ENCODE peak calls at places on chromosomes 2 and 18, in ten cellular contexts. Z, X, C, M, H, F, B, L, P and K are unnamed samples. For H3K4me1, the result is how much of the 10 kb centered on the place peaks cover.

GRCh38 chr18:48326901-48327675 is 82.1 kb downstream of the ZBTB7C start:
- DNase-seq in F (no peak), C (peak), H (no peak), M (no peak), X (peak), Z (no peak), P (peak), L (no peak), B (no peak), K (no peak)

GRCh38 chr2:88892788-88893187 is 201.3 kb downstream of the RPIA start:
- DNase-seq in Z (no peak), L (no peak), M (no peak), B (no peak), P (no peak), X (no peak), F (no peak), C (no peak), H (no peak), K (no peak)

GRCh38 chr2:105544591-105545377 is 145.9 kb upstream of the FHL2 start:
- DNase-seq in M (no peak), H (no peak), X (no peak), L (no peak), P (no peak), F (no peak), C (no peak), Z (no peak), B (no peak), K (no peak)

GRCh38 chr18:80223581-80224148 is 23.6 kb downstream of the PARD6G start:
- DNase-seq in H (no peak), C (no peak), F (no peak), M (no peak), P (no peak), L (no peak), B (no peak), X (no peak), Z (no peak), K (no peak)

GRCh38 chr2:111659361-111660281 is 224.4 kb downstream of the ANAPC1 start:
- DNase-seq in L (peak), Z (peak), H (peak), X (peak), C (peak), M (peak), P (peak), F (no peak), B (no peak), K (peak)

GRCh38 chr2:178484245-178485041 is 4.2 kb downstream of the PLEKHA3 start:
- DNase-seq in X (peak), H (peak), C (peak), B (no peak), P (peak), F (no peak), L (no peak), M (peak), Z (no peak), K (no peak)

GRCh38 chr2:10481055-10481665 is 33.0 kb upstream of the ODC1 start:
- DNase-seq in C (no peak), P (no peak), B (no peak), M (no peak), H (no peak), X (no peak), Z (no peak), L (no peak), F (no peak), K (no peak)

GRCh38 chr2:68970566-68970965 is 3.9 kb upstream of the GKN1 start:
- DNase-seq in Z (no peak), L (no peak), H (no peak), X (no peak), P (no peak), C (no peak), F (no peak), M (no peak), B (no peak), K (no peak)

GRCh38 chr18:37535968-37536367 is 29.6 kb downstream of the CELF4 start:
- DNase-seq in H (no peak), B (no peak), Z (no peak), F (no peak), P (no peak), X (peak), C (no peak), M (no peak), L (no peak), K (no peak)

GRCh38 chr18:45173799-45174519 is 441.3 kb upstream of the SLC14A2 start:
- DNase-seq in Z (no peak), H (no peak), M (no peak), P (no peak), B (no peak), L (no peak), C (no peak), F (no peak), X (no peak), K (no peak)

GRCh38 chr2:207416111-207416510 is 113.7 kb upstream of the CREB1 start:
- DNase-seq in H (no peak), X (peak), L (no peak), B (no peak), Z (no peak), P (no peak), M (no peak), C (peak), F (no peak), K (no peak)

GRCh38 chr2:216714412-216714775 is 19.0 kb upstream of the IGFBP5 start:
- DNase-seq in L (no peak), B (no peak), Z (no peak), P (peak), F (no peak), M (no peak), C (no peak), X (peak), H (no peak), K (no peak)

GRCh38 chr2:2735041-2735440 is 404.0 kb upstream of the MYT1L start:
- DNase-seq in H (no peak), L (no peak), F (no peak), X (no peak), C (no peak), P (no peak), M (no peak), B (no peak), Z (no peak), K (no peak)

GRCh38 chr18:58640428-58640805 is 11.5 kb upstream of the ALPK2 start:
- DNase-seq in M (no peak), Z (no peak), P (no peak), H (no peak), B (no peak), F (no peak), C (no peak), L (no peak), X (no peak), K (no peak)
- H3K4me1 ChIP-seq in M (under half), Z (under half), P (under half), H (under half), B (under half), F (under half), C (under half), L (half or more), X (under half), K (under half)

DNA sequence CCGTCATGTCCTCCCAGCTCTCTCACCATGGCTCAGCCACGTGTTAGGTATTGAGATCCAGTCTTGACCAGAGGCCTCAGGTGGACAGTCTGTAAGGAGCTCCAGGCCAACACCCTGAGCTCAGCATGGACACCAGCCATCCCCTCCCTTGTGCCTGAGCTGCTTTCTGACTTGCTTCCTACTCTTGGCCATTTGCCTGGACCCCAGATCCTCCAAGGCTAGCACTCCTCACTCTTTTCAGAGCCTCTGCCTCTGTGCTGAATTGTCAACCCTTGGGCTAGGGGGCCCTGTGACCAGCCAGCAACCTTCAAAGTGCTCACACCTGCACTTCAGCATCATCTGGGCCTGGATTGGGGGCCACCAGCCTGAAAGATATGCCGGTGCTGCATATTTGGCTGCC is 46.6 kb downstream of the PAX8 start:
- DNase-seq in F (no peak), M (no peak), Z (no peak), X (no peak), H (no peak), L (no peak), B (no peak), P (no peak), C (no peak), K (no peak)
- H3K4me1 ChIP-seq in F (under half), M (under half), Z (under half), X (under half), H (under half), L (under half), B (under half), P (under half), C (under half), K (under half)

DNA sequence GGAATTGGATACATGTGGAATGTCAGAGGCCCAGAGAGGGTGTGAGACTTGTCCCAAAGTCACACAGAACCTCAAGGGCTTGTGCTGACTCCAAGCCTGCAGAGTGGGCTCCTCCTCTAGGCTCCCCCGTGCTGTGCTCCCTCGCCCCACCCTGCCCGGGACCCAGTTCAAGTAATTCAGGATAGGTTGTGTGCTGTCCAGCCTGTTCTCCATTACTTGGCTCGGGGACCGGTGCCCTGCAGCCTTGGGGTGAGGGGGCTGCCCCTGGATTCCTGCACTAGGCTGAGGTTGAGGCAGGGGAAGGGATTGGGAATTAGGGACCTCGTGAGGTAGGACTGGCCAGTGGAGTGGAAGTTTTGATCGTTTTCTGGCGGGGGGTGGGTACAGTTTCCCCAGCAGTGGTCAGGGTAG is 2.8 kb downstream of the CTDSP1 start:
- DNase-seq in C (no peak), H (no peak), M (no peak), L (no peak), P (no peak), X (no peak), B (no peak), Z (no peak), F (no peak), K (no peak)
- H3K4me1 ChIP-seq in C (under half), H (half or more), M (half or more), L (half or more), P (under half), X (under half), B (half or more), Z (under half), F (under half), K (under half)

GRCh38 chr2:139684286-139684860 is 904.2 kb upstream of the NXPH2 start:
- DNase-seq in Z (no peak), P (no peak), C (no peak), M (no peak), L (no peak), F (no peak), H (no peak), X (no peak), B (no peak), K (no peak)
- H3K4me1 ChIP-seq in Z (under half), P (under half), C (under half), M (under half), L (under half), F (under half), H (under half), X (under half), B (under half), K (under half)

GRCh38 chr2:47083485-47083884 is 71.6 kb downstream of the STPG4 start:
- DNase-seq in X (no peak), M (no peak), F (no peak), H (no peak), Z (no peak), C (no peak), B (no peak), P (no peak), L (no peak), K (no peak)

GRCh38 chr2:47082976-47083375 is 72.1 kb downstream of the STPG4 start:
- DNase-seq in P (no peak), L (no peak), H (no peak), F (no peak), B (no peak), C (no peak), M (no peak), X (no peak), Z (no peak), K (no peak)

GRCh38 chr2:47079515-47080412 is 75.3 kb downstream of the STPG4 start:
- DNase-seq in B (no peak), Z (no peak), L (no peak), C (no peak), H (no peak), X (no peak), M (no peak), F (no peak), P (no peak), K (no peak)

GRCh38 chr2:47078541-47079482 is 76.3 kb downstream of the STPG4 start:
- DNase-seq in H (no peak), L (no peak), Z (no peak), F (no peak), M (no peak), X (peak), C (no peak), P (no peak), B (no peak), K (peak)

GRCh38 chr2:47080888-47081301 is 74.2 kb downstream of the STPG4 start:
- DNase-seq in C (no peak), M (no peak), P (no peak), F (no peak), Z (no peak), L (no peak), X (no peak), B (no peak), H (no peak), K (no peak)
- H3K4me1 ChIP-seq in C (under half), M (half or more), P (under half), F (under half), Z (half or more), L (half or more), X (under half), B (under half), H (half or more), K (under half)